ENCODE peak calls at places on chromosome 11, in seven cellular contexts. T is suprapubic skin; O is mesenchymal stem cell; Z is heart right ventricle; L is CD4-positive, CD25-positive, alpha-beta regulatory T cell; D is testis; A is stomach. B is an unnamed sample. For H3K4me1 and H3K9me3, the result is how much of the 10 kb centered on the place peaks cover.

GRCh38 chr11:14065692-14066091 is 103.2 kb downstream of the SPON1 start:
- DNase-seq in O (no peak), D (no peak), L (no peak), T (no peak), Z (no peak), A (no peak), B (no peak)

GRCh38 chr11:95248666-95249467 is 17.9 kb upstream of the SESN3 start:
- DNase-seq in O (no peak), Z (no peak), L (no peak), D (no peak), A (no peak), T (no peak), B (no peak)

GRCh38 chr11:70820712-70821111 is 422.4 kb downstream of the CTTN start:
- DNase-seq in Z (no peak), T (no peak), D (no peak), L (no peak), A (no peak), O (no peak), B (no peak)

GRCh38 chr11:104853276-104853675 is 45.0 kb downstream of the CASP12 start:
- DNase-seq in Z (no peak), D (no peak), O (no peak), T (no peak), A (no peak), L (no peak), B (no peak)

GRCh38 chr11:81802591-81802990 is 931.1 kb downstream of the FAM181B start:
- DNase-seq in D (no peak), L (no peak), O (no peak), A (no peak), Z (no peak), T (no peak), B (no peak)

GRCh38 chr11:69711824-69712801 is 8.3 kb upstream of the FGF19 start:
- DNase-seq in T (no peak), L (peak), O (no peak), A (no peak), D (no peak), Z (no peak), B (no peak)

GRCh38 chr11:116879789-116880402 is 42.5 kb upstream of the APOA1 start:
- DNase-seq in Z (peak), A (no peak), T (no peak), O (peak), D (no peak), L (peak), B (no peak)

GRCh38 chr11:95140397-95141030 is 50.9 kb downstream of the ENDOD1 start:
- DNase-seq in O (peak), L (no peak), A (no peak), Z (no peak), D (no peak), T (no peak), B (no peak)

GRCh38 chr11:113904379-113905101 is at the start of gene HTR3B:
- DNase-seq in O (no peak), D (no peak), Z (no peak), A (no peak), L (no peak), T (no peak), B (no peak)

GRCh38 chr11:7523416-7524210 is 9.8 kb downstream of the PPFIBP2 start:
- DNase-seq in A (no peak), D (no peak), Z (peak), O (no peak), L (no peak), T (no peak), B (no peak)

GRCh38 chr11:13984616-13985474 is 22.3 kb downstream of the SPON1 start:
- DNase-seq in D (no peak), L (no peak), O (peak), A (no peak), T (no peak), Z (no peak), B (no peak)

GRCh38 chr11:126225266-126225665 is 13.7 kb downstream of the FAM118B start:
- DNase-seq in L (no peak), D (no peak), Z (no peak), T (no peak), O (no peak), A (no peak), B (no peak)

GRCh38 chr11:44767421-44767820 is 40.7 kb downstream of the TSPAN18 start:
- DNase-seq in L (no peak), O (peak), D (no peak), T (no peak), Z (no peak), A (no peak), B (no peak)

GRCh38 chr11:65310215-65310614 is 4.5 kb upstream of the CDC42EP2 start:
- DNase-seq in A (no peak), O (no peak), T (no peak), D (no peak), L (no peak), Z (peak), B (no peak)

GRCh38 chr11:70527046-70527395 is 128.7 kb downstream of the CTTN start:
- DNase-seq in T (no peak), D (no peak), Z (no peak), A (no peak), L (no peak), O (no peak), B (no peak)

GRCh38 chr11:14094481-14095037 is 132.0 kb downstream of the SPON1 start:
- DNase-seq in O (no peak), T (no peak), A (no peak), Z (no peak), D (no peak), L (no peak), B (no peak)

GRCh38 chr11:117490019-117490679 is 162.5 kb downstream of the CEP164 start:
- DNase-seq in L (no peak), D (no peak), Z (no peak), T (no peak), A (no peak), O (no peak), B (no peak)

GRCh38 chr11:2139118-2139490 is at the start of gene IGF2:
- DNase-seq in O (peak), Z (no peak), A (no peak), T (no peak), D (no peak), L (no peak), B (no peak)

GRCh38 chr11:118406599-118407166 is 5.3 kb downstream of the ATP5MG start:
- DNase-seq in Z (peak), L (no peak), O (peak), A (no peak), D (no peak), T (no peak), B (no peak)

GRCh38 chr11:279040-279965 is 1.1 kb downstream of the NLRP6 start:
- DNase-seq in D (no peak), T (peak), L (no peak), Z (peak), A (no peak), O (no peak), B (no peak)

GRCh38 chr11:61536676-61537270 is 28.2 kb downstream of the LRRC10B start:
- DNase-seq in T (no peak), D (no peak), Z (no peak), O (no peak), A (no peak), L (no peak), B (no peak)

GRCh38 chr11:8732748-8733241 is 50.2 kb downstream of the RPL27A start:
- DNase-seq in D (peak), A (peak), O (peak), T (no peak), Z (peak), L (no peak), B (peak)

GRCh38 chr11:128488471-128488870 is 98.9 kb downstream of the ETS1 start:
- DNase-seq in A (no peak), T (no peak), D (no peak), L (peak), Z (no peak), O (peak), B (no peak)

GRCh38 chr11:131809203-131809948 is 439.0 kb downstream of the NTM start:
- DNase-seq in T (no peak), Z (no peak), A (no peak), L (no peak), O (no peak), D (no peak), B (no peak)

GRCh38 chr11:11171285-11171684 is 181.8 kb downstream of the CSNK2A3 start:
- DNase-seq in L (no peak), A (no peak), O (peak), Z (no peak), T (no peak), D (no peak), B (no peak)

GRCh38 chr11:70176940-70177689 is 26.0 kb upstream of the FADD start:
- DNase-seq in O (peak), D (peak), L (peak), A (peak), Z (no peak), T (no peak), B (no peak)

GRCh38 chr11:1299621-1300020 is 9.8 kb downstream of the TOLLIP start:
- DNase-seq in O (no peak), L (no peak), D (peak), A (peak), T (peak), Z (no peak), B (peak)

GRCh38 chr11:75939992-75940391 is 125.0 kb downstream of the UVRAG start:
- DNase-seq in T (no peak), D (no peak), O (no peak), L (no peak), A (no peak), Z (no peak), B (no peak)

GRCh38 chr11:75949023-75949672 is 134.1 kb downstream of the UVRAG start:
- DNase-seq in L (no peak), A (no peak), O (no peak), D (no peak), T (no peak), Z (no peak), B (no peak)

GRCh38 chr11:75945925-75946324 is 130.9 kb downstream of the UVRAG start:
- DNase-seq in O (no peak), D (no peak), L (no peak), A (no peak), Z (no peak), T (no peak), B (no peak)

GRCh38 chr11:75946531-75947530 is 131.8 kb downstream of the UVRAG start:
- DNase-seq in D (peak), L (no peak), O (peak), Z (peak), T (no peak), A (no peak), B (no peak)

GRCh38 chr11:75944515-75944914 is 129.5 kb downstream of the UVRAG start:
- DNase-seq in D (no peak), O (no peak), T (no peak), A (no peak), Z (no peak), L (no peak), B (no peak)
- H3K4me1 ChIP-seq in D (under half), O (under half), T (under half), A (half or more), Z (half or more), L (under half), B (under half)

GRCh38 chr11:91560434-91560833 is 664.2 kb upstream of the FAT3 start:
- DNase-seq in Z (no peak), D (no peak), O (no peak), A (no peak), T (no peak), L (no peak), B (no peak)
- H3K9me3 ChIP-seq in Z (under half), D (under half), O (under half), A (under half), T (under half), L (under half), B (under half)

GRCh38 chr11:35165416-35166368 is 26.7 kb downstream of the CD44 start:
- DNase-seq in Z (peak), A (peak), T (no peak), D (peak), L (peak), O (peak), B (peak)
- H3K4me1 ChIP-seq in Z (half or more), A (half or more), T (half or more), D (under half), L (half or more), O (under half), B (under half)

DNA sequence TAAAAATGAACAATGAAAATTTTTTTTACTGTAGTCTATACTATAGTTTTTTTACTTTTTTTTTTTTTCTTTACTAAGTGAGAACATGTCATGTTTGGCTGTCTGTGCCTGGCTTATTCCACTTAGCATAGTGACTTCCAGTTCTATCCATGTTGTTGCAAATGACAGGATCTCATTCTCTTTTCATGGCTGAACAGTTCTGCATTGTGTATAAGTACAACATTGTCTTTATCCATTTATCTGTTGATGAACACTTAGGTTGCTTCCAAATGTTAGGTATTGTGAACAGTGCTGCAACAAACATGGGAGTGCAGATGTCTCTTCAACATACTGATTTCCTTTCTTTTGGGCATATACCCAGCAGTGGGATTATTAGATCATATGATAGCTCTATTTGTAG is 88.1 kb upstream of the CCDC90B start:
- DNase-seq in Z (no peak), L (no peak), A (no peak), D (no peak), O (no peak), T (no peak), B (no peak)
- H3K9me3 ChIP-seq in Z (under half), L (under half), A (under half), D (under half), O (under half), T (under half), B (under half)

GRCh38 chr11:45811571-45812290 is 6.8 kb downstream of the SLC35C1 start:
- DNase-seq in Z (no peak), O (no peak), A (no peak), T (peak), D (no peak), L (no peak), B (no peak)
- H3K4me1 ChIP-seq in Z (under half), O (under half), A (under half), T (under half), D (under half), L (under half), B (under half)

DNA sequence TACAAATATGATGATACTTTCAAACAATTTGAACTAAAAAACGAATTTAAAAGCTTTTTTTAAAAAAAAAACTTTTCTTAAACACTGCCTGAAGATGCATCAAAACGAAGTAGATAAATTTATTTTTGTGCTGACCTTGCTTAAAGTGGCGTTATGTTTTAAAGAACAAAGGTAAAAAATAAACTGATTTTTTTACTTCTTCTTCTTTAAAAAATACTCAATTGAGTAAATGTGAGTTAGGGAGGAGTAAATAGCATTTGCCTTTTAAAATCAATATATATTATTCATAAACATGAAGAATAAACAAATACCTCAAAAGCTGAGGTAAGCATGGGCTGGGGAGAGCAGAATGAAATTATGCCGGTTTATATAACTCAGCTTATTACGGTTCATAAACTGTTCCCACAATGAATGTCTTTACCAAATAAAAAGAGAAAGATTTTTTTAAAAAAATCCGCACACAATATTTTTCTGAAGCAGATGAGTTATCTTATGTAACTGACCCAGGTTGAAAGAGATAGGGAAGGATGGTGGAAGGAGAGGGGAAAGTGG is 9.0 kb downstream of the PAX6 start:
- DNase-seq in A (no peak), D (no peak), T (no peak), L (no peak), O (no peak), Z (no peak), B (no peak)
- H3K9me3 ChIP-seq in A (under half), D (under half), T (under half), L (under half), O (under half), Z (under half), B (under half)

B was measured in breast epithelium.